ENCODE peak calls at places on chromosomes 2 and 18, in six cellular contexts. Z, H, P, J, Y and F are unnamed samples. For H3K9me3, the result is how much of the 10 kb centered on the place peaks cover.

GRCh38 chr2:143668236-143668635 is 539.0 kb downstream of the ARHGAP15 start:
- DNase-seq in H (no peak), Z (no peak), P (no peak), Y (no peak), J (no peak), F (no peak)

GRCh38 chr2:218284106-218284811 is 8.0 kb downstream of the TMBIM1 start:
- DNase-seq in J (no peak), H (peak), Z (peak), P (no peak), Y (peak), F (no peak)

GRCh38 chr2:61328707-61329251 is 142.1 kb downstream of the USP34 start:
- DNase-seq in J (no peak), Y (peak), P (no peak), H (no peak), Z (no peak), F (no peak)

GRCh38 chr2:127576433-127577207 is 41.1 kb downstream of the MYO7B start:
- DNase-seq in Z (peak), J (peak), H (peak), Y (no peak), P (peak), F (peak)

GRCh38 chr2:3631851-3632659 is 25.9 kb upstream of the ALLC start:
- DNase-seq in P (peak), H (peak), J (peak), Z (peak), Y (no peak), F (no peak)

GRCh38 chr2:32832821-32833220 is 113.9 kb upstream of the LTBP1 start:
- DNase-seq in Y (no peak), J (no peak), Z (no peak), H (no peak), P (no peak), F (no peak)

GRCh38 chr2:130875935-130876334 is 39.2 kb downstream of the ARHGEF4 start:
- DNase-seq in Y (no peak), H (peak), Z (peak), P (no peak), J (no peak), F (no peak)

GRCh38 chr2:214731008-214731407 is 78.5 kb downstream of the BARD1 start:
- DNase-seq in H (no peak), J (no peak), P (peak), Y (no peak), Z (no peak), F (no peak)

GRCh38 chr18:51169731-51170130 is 27.8 kb downstream of the MEX3C start:
- DNase-seq in P (no peak), Z (no peak), J (no peak), H (no peak), Y (no peak), F (no peak)

GRCh38 chr2:133600231-133600630 is 32.0 kb upstream of the NCKAP5 start:
- DNase-seq in P (no peak), H (no peak), J (no peak), Y (no peak), Z (no peak), F (no peak)

GRCh38 chr2:27828305-27828704 is 56.8 kb downstream of the MRPL33 start:
- DNase-seq in Z (no peak), H (no peak), J (no peak), Y (no peak), P (no peak), F (no peak)

GRCh38 chr2:150495993-150496627 is 8.6 kb upstream of the RND3 start:
- DNase-seq in H (no peak), P (no peak), Y (no peak), Z (no peak), J (no peak), F (no peak)

GRCh38 chr18:30970201-30970816 is 72.2 kb downstream of the DSC3 start:
- DNase-seq in J (no peak), P (no peak), Z (no peak), H (no peak), Y (no peak), F (peak)

GRCh38 chr2:137772451-137772850 is 191.8 kb upstream of the HNMT start:
- DNase-seq in Z (no peak), P (no peak), J (no peak), Y (no peak), H (no peak), F (no peak)

GRCh38 chr2:171320208-171320621 is 113.6 kb downstream of the METTL8 start:
- DNase-seq in J (no peak), H (no peak), Y (no peak), Z (no peak), P (no peak), F (no peak)

GRCh38 chr2:218019411-218020060 is 16.7 kb upstream of the TNS1 start:
- DNase-seq in H (peak), Y (no peak), P (peak), Z (no peak), J (peak), F (no peak)

GRCh38 chr2:197137234-197137633 is 173.3 kb downstream of the ANKRD44 start:
- DNase-seq in Y (no peak), J (no peak), Z (peak), H (no peak), P (no peak), F (no peak)

GRCh38 chr18:73924316-73924715 is 223.3 kb downstream of the FBXO15 start:
- DNase-seq in P (no peak), Y (no peak), Z (no peak), H (no peak), J (no peak), F (no peak)

GRCh38 chr2:204134421-204134820 is 197.9 kb downstream of the ICOS start:
- DNase-seq in Y (no peak), P (no peak), H (no peak), J (no peak), Z (no peak), F (no peak)

GRCh38 chr2:53970095-53970897 is 497 bp downstream of the PSME4 start:
- DNase-seq in H (peak), J (no peak), P (peak), Z (peak), Y (peak), F (peak)

GRCh38 chr18:58827425-58827824 is 37.3 kb upstream of the ZNF532 start:
- DNase-seq in J (no peak), P (no peak), Y (no peak), Z (no peak), H (no peak), F (no peak)

GRCh38 chr18:63233334-63233733 is 86.2 kb downstream of the BCL2 start:
- DNase-seq in P (no peak), H (no peak), J (no peak), Y (no peak), Z (no peak), F (no peak)

GRCh38 chr2:204691911-204692510 is 146.7 kb downstream of the PARD3B start:
- DNase-seq in H (no peak), Z (peak), P (no peak), J (no peak), Y (peak), F (peak)

GRCh38 chr2:157053876-157054275 is 203.6 kb upstream of the GALNT5 start:
- DNase-seq in H (no peak), Y (no peak), P (no peak), J (no peak), Z (no peak), F (no peak)

GRCh38 chr18:57698571-57699276 is 77.1 kb upstream of the NARS1 start:
- DNase-seq in P (no peak), H (no peak), J (no peak), Y (no peak), Z (no peak), F (peak)

GRCh38 chr18:13831864-13832508 is 8.0 kb downstream of the MC5R start:
- DNase-seq in Z (no peak), J (no peak), Y (no peak), P (no peak), H (no peak), F (no peak)

GRCh38 chr2:181656450-181657261 is at the start of gene CERKL:
- DNase-seq in J (peak), Y (peak), P (peak), Z (no peak), H (no peak), F (peak)

GRCh38 chr18:74918276-74918675 is 290.7 kb downstream of the PTGR3 start:
- DNase-seq in P (no peak), H (no peak), Y (no peak), Z (no peak), J (no peak), F (no peak)

DNA sequence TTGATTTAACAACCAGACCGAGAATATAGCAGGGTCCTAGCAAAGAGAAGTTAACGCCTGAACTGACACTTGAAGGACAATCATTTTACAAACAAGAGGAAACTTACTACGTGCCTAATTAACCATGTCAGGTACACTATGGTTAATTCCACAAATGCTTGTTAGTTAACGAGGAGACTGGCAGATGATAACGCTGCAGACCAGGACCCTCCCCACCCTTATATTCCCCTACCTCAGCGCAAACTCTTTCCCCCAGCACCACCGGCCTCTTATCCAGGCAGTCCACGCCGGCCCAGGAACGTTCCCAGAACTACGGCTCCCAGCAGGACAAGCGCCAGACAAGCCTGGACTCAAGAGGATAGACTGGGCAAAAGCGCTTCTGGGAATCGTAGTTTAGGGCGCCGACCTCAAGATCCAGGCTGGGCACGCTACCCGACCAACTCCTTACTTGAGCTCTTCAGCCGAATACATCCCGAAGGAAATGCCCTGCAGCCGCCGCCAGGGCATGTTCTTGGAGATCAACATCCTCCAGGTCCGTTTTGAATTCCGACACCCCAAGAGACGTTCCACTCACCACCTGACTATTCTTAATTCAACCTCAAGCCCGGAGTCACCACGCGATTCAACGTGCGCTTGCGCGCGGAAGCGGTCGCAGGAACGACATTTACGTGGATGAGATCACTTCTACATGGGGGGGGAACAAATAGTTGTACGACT is at the start of gene POLR1A:
- DNase-seq in J (peak), Z (peak), Y (peak), P (peak), H (peak), F (peak)
- TF ChIP-seq CTCF in J (no peak), Z (no peak), Y (no peak), P (no peak), H (peak), F (no peak)

GRCh38 chr2:224523626-224524577 is 61.3 kb downstream of the CUL3 start:
- DNase-seq in J (no peak), P (no peak), Y (no peak), H (no peak), Z (no peak), F (no peak)
- H3K27ac ChIP-seq in J (peak), P (no peak), Y (peak), H (no peak), Z (no peak), F (no peak)

GRCh38 chr18:47906408-47906807 is 24.1 kb downstream of the SMAD2 start:
- DNase-seq in Y (no peak), J (no peak), P (no peak), H (no peak), Z (no peak), F (no peak)
- H3K9me3 ChIP-seq in Y (under half), J (under half), P (under half), H (under half), Z (under half), F (under half)

GRCh38 chr2:26244479-26245230 is at the start of the genes HADHA and HADHB:
- DNase-seq in J (peak), Z (peak), P (peak), Y (peak), H (peak), F (peak)
- TF ChIP-seq CTCF in J (no peak), Z (peak), P (no peak), Y (peak), H (peak), F (no peak)

DNA sequence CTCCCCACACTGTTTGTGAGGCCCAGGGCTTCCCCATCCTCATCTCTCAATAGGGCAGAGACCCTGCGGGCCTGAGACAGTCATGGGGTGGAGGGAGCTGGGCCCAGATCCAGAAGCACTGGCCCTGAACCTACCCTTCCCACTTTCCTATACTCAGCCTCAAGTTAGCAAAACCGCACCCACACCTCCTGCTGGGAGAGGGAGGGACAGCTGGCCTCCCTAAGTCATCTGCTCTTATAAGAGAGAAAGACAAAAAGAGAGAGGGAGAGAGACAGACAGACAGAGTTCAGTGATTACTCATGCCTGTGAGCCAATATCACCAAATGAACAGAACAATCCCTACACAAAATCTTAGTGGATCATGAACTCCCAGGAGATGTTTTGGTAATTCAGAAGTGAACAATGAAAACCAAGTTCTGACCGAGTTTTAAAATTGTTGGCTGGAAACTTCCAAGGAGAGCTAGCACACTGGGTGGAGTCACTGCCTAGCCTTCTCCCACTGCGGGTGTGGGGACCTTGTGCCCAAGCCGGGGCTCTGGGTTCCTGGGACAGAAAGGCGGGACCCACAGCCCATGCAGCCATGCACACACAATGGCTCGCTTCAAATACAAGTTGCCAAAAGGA is 130.5 kb downstream of the PXDN start:
- DNase-seq in Y (no peak), H (no peak), J (no peak), P (peak), Z (no peak), F (no peak)
- H3K27ac ChIP-seq in Y (no peak), H (no peak), J (no peak), P (no peak), Z (no peak), F (no peak)

DNA sequence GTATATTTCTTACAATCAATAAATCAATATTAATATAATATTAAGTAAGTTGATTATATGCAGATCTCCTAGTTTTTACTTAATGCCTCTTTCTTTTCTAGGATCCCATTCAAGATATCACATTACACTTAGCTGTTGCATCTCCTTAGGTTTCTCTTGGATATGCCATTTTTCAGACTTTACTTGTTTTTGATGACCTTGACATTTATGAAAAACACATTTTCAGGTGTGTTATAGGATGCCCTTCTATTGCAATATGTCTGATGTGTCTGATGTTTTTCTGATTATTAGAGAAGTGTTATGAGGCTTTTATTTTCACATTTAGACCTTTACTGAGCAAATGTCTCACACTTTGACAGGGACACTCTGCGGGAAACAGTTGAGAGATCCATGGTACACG is 933.6 kb upstream of the CNTNAP5 start:
- DNase-seq in P (no peak), H (no peak), Z (no peak), J (no peak), Y (no peak), F (no peak)
- H3K9me3 ChIP-seq in P (under half), H (under half), Z (under half), J (under half), Y (under half), F (under half)

GRCh38 chr2:109523536-109524361 is 90.0 kb downstream of the SEPTIN10 start:
- DNase-seq in Y (no peak), H (peak), P (peak), J (peak), Z (no peak), F (no peak)
- TF ChIP-seq CTCF in Y (no peak), H (no peak), P (no peak), J (no peak), Z (no peak), F (no peak)